ENCODE peak calls at places on chromosomes 1 and 21, in four cellular contexts. B, T, Y and J are unnamed samples.

GRCh38 chr1:22786719-22787489 is 76.3 kb downstream of the EPHB2 start:
- DNase-seq in Y (no peak), B (no peak), T (no peak), J (no peak)

GRCh38 chr21:38244407-38244787 is 12.4 kb upstream of the KCNJ15 start:
- DNase-seq in T (no peak), Y (no peak), B (no peak), J (no peak)

GRCh38 chr1:2180297-2181245 is 14.0 kb downstream of the FAAP20 start:
- DNase-seq in T (peak; percentile 98), B (no peak), Y (no peak), J (no peak)

GRCh38 chr1:27392096-27392777 is at the start of gene GPR3:
- DNase-seq in B (peak; percentile 96), T (peak; percentile 99), Y (no peak), J (peak; percentile 79)

GRCh38 chr1:2934642-2935081 is 86.6 kb upstream of the ACTRT2 start:
- DNase-seq in T (no peak), Y (no peak), B (no peak), J (no peak)

GRCh38 chr1:94532077-94532476 is 9.5 kb downstream of the F3 start:
- DNase-seq in T (no peak), B (no peak), Y (no peak), J (no peak)

GRCh38 chr1:215277537-215277936 is 195.0 kb downstream of the KCNK2 start:
- DNase-seq in B (no peak), T (no peak), Y (no peak), J (no peak)

GRCh38 chr1:112905420-112906154 is 50.4 kb downstream of the SLC16A1 start:
- DNase-seq in B (no peak), T (peak; percentile 19), Y (no peak), J (no peak)

GRCh38 chr1:44436401-44437394 is 31.6 kb downstream of the RNF220 start:
- DNase-seq in T (no peak), B (no peak), Y (no peak), J (no peak)

GRCh38 chr1:11523746-11524464 is 45.0 kb downstream of the DISP3 start:
- DNase-seq in Y (no peak), T (no peak), B (peak; percentile 7), J (no peak)

GRCh38 chr1:243979396-243979795 is 71.7 kb upstream of the ZBTB18 start:
- DNase-seq in T (no peak), B (no peak), Y (no peak), J (no peak)

GRCh38 chr1:118335372-118335771 is 150.3 kb upstream of the SPAG17 start:
- DNase-seq in B (no peak), Y (peak; percentile 68), T (no peak), J (no peak)

GRCh38 chr1:221035680-221036153 is 156.5 kb downstream of the HLX start:
- DNase-seq in Y (no peak), B (no peak), T (peak; percentile 82), J (no peak)

GRCh38 chr1:156922986-156923564 is 2.6 kb downstream of the LRRC71 start:
- DNase-seq in T (no peak), Y (no peak), B (no peak), J (no peak)

GRCh38 chr1:183218039-183218618 is 32.1 kb downstream of the LAMC2 start:
- DNase-seq in Y (no peak), T (no peak), B (no peak), J (no peak)

GRCh38 chr1:152745289-152745704 is 12.5 kb upstream of the KPRP start:
- DNase-seq in B (no peak), T (peak; percentile 8), Y (no peak), J (peak; percentile 31)

GRCh38 chr1:102852583-102852982 is 255.7 kb downstream of the COL11A1 start:
- DNase-seq in Y (no peak), B (no peak), T (no peak), J (no peak)

GRCh38 chr1:20168547-20169491 is 17.1 kb upstream of the UBXN10 start:
- DNase-seq in T (no peak), B (no peak), Y (no peak), J (no peak)

GRCh38 chr1:39928809-39929587 is 25.9 kb upstream of the MFSD2A start:
- DNase-seq in B (no peak), Y (no peak), T (no peak), J (no peak)

GRCh38 chr1:30786264-30786991 is 28.9 kb upstream of the LAPTM5 start:
- DNase-seq in B (no peak), T (no peak), Y (no peak), J (peak; percentile 79)

GRCh38 chr1:168991667-168992475 is 114.6 kb upstream of the ATP1B1 start:
- DNase-seq in T (no peak), Y (peak; percentile 26), B (no peak), J (no peak)

GRCh38 chr1:212302745-212303383 is 17.7 kb downstream of the PPP2R5A start:
- DNase-seq in B (no peak), T (no peak), Y (no peak), J (no peak)

GRCh38 chr1:217921126-217921900 is 290.2 kb downstream of the SPATA17 start:
- DNase-seq in Y (no peak), T (no peak), B (no peak), J (no peak)

DNA sequence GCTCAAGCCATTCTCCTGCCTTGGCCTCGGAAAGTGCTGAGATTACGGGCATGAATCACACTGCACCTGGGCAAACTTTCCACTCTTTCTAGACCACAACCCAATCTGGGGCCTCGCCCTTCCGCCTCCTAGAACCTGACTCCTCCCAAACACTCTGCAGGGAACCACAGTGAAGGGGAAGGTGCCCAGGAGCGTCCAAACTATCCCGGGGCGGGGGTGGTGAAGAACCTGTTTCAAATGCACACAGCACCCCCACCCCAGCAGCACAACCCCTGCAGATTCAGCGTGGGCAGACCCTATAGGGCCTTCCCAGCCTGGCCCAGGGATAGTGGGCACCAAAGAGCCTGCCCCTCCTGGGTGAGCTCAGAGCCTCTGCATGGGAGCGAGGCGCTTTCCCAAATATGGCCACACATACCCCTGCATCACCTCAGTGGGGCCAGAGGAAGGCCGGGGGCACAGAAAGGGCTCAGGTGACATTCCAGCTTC is 86.9 kb downstream of the STUM start:
- DNase-seq in Y (no peak), B (no peak), T (no peak), J (no peak)
- TF ChIP-seq CREM in Y (no peak), B (no peak), T (no peak), J (no peak)

DNA sequence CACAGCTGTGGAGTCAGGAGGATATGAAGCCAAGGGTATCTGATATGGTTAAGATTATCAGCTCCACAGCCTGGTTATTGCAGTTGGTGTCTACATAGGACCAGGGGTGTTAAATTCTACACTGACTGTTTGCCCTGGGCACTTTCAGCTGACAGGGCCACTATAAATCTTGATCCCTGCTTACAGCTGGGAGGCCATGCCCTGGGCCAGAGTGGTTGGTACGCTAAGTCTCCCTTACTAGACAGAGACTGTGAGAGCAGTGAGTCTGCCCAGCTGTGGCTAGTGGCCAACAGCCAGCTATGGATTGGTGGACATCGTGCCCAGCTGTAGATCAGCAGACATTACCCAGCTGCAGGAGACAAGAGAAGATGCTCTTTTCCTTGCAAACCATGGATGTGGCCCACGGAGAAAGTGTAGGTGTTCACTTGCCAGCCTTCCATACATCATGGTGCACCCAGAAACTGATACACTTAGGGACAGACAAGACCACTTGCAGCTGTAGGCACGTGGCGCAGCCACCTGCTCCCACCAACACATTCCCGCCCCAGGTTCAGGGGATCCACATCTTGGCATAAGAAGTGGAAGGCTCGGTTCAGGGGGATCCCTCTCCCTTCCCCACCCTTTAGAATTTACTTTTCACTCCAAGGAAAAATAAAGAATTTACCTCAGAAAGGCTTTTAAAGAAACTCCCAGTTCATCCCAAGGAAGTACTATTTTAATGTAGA is 16.5 kb upstream of the PAX7 start:
- DNase-seq in B (no peak), T (no peak), Y (no peak), J (no peak)
- TF ChIP-seq CREM in B (no peak), T (no peak), Y (no peak), J (no peak)

GRCh38 chr1:9730096-9730901 is 78.8 kb downstream of the PIK3CD start:
- DNase-seq in Y (no peak), B (no peak), T (no peak), J (no peak)
- TF ChIP-seq CREM in Y (no peak), B (no peak), T (no peak), J (no peak)

GRCh38 chr1:154453577-154454352 is 48.3 kb upstream of the TDRD10 start:
- DNase-seq in B (no peak), Y (no peak), T (no peak), J (peak; percentile 37)
- TF ChIP-seq CREM in B (no peak), Y (no peak), T (no peak), J (no peak)

DNA sequence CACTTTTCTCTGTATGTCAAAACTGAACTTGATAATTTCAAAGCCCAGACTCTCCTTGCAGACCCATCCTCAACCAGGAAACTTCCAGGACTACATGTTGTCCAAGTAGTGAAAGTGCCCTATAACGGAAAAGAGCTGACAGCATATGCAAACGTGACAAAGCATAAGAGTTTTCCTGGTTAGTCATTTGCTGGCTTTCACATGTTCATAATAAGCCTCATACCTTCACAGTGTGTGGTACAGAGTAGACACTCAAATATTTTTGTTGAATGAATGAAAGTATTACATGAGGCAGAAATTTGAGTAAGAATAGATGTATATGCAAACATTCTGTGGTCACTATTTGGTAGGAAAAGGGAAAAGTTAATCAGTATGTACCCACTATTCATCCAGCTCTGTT is 473.3 kb downstream of the MRPL39 start:
- DNase-seq in Y (no peak), B (no peak), T (no peak), J (no peak)
- TF ChIP-seq CREM in Y (no peak), B (no peak), T (no peak), J (no peak)

DNA sequence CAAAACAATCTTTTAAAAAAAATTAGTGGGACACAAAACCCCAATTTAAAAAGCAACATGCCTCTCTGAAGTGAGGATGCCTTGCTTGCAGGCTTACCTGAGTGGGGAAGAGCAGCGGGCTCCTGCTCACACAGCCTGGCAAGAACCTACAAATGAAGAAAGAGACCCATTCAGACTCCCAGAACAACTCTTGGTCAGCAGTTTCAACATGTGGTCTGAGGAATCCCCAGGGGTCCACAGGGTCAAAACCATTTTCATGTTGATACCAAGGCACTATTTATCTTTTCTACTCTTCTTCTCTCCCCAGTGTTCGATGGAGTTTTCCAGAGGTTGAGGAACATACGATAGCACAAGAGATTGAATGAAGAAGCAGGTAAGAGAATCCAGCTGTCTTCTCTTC is 55.9 kb downstream of the SIPA1L2 start:
- DNase-seq in T (no peak), B (no peak), Y (no peak), J (no peak)
- TF ChIP-seq CREM in T (no peak), B (no peak), Y (no peak), J (no peak)

DNA sequence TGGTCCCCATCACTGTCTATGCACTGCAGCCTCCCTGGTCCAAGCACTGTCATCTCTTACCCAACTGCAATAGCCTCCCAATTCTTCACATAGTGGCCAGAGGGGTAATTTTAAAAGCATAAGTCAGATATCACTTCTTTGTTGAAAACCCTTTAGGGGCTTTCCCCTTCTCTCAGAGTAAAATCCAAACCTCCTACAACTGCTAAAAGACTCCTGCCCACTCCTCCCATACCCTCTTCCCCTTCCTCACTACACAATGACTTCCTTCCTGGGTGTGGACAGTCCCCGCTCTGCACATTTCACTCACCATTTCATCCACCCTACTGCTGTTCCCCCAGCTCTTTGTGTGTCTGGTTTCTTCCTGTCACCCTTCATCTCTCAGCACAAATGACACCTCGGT is 8.3 kb downstream of the MCOLN2 start:
- DNase-seq in B (no peak), T (no peak), Y (no peak), J (no peak)
- TF ChIP-seq CREM in B (no peak), T (no peak), Y (peak; percentile 32), J (no peak)